ENCODE peak calls at places on chromosome 7, in five cellular contexts. H is SK-N-SH, Z is K562, W is H1, T is GM12892. U is an unnamed sample.

GRCh38 chr7:155813125-155813524 is 862 bp upstream of the SHH start:
- DNase-seq in W (no peak), Z (no peak), H (no peak), T (no peak), U (no peak)

GRCh38 chr7:7761974-7762769 is 43.8 kb upstream of the RPA3 start:
- DNase-seq in H (no peak), T (no peak), W (no peak), Z (no peak), U (no peak)

GRCh38 chr7:16416289-16417282 is 4.8 kb downstream of the CRPPA start:
- DNase-seq in H (no peak), T (no peak), W (no peak), Z (no peak), U (no peak)

GRCh38 chr7:79211724-79212123 is 241.7 kb downstream of the MAGI2 start:
- DNase-seq in W (no peak), H (no peak), T (no peak), Z (no peak), U (no peak)

GRCh38 chr7:129308047-129308446 is 83.2 kb downstream of the AHCYL2 start:
- DNase-seq in Z (no peak), H (no peak), T (no peak), W (no peak), U (no peak)

GRCh38 chr7:122132341-122132740 is 11.7 kb downstream of the AASS start:
- DNase-seq in W (no peak), Z (no peak), H (no peak), T (no peak), U (no peak)

GRCh38 chr7:1516586-1517251 is 12.5 kb upstream of the INTS1 start:
- DNase-seq in T (no peak), H (no peak), Z (no peak), W (no peak), U (no peak)

GRCh38 chr7:27172823-27173411 is 1.2 kb downstream of the HOXA10 start:
- DNase-seq in H (peak), T (no peak), W (no peak), Z (no peak), U (no peak)

GRCh38 chr7:31398815-31399214 is 58.3 kb upstream of the NEUROD6 start:
- DNase-seq in H (no peak), W (no peak), Z (peak), T (no peak), U (no peak)

GRCh38 chr7:158550886-158551452 is 36.7 kb downstream of the PTPRN2 start:
- DNase-seq in W (no peak), Z (peak), T (no peak), H (no peak), U (no peak)

GRCh38 chr7:28174442-28174841 is 6.2 kb downstream of the JAZF1 start:
- DNase-seq in Z (no peak), W (no peak), T (no peak), H (no peak), U (no peak)

GRCh38 chr7:93016085-93016471 is 101.7 kb downstream of the SAMD9 start:
- DNase-seq in Z (no peak), T (no peak), W (no peak), H (no peak), U (no peak)

GRCh38 chr7:64877714-64878610 is 25.1 kb upstream of the ZNF273 start:
- DNase-seq in H (peak), Z (peak), T (peak), W (no peak), U (no peak)

GRCh38 chr7:69645683-69646082 is 47.4 kb downstream of the AUTS2 start:
- DNase-seq in W (peak), Z (no peak), T (no peak), H (no peak), U (no peak)

GRCh38 chr7:85186521-85187241 is at the start of gene SEMA3D:
- DNase-seq in W (peak), Z (peak), T (peak), H (peak), U (peak)

GRCh38 chr7:101814996-101815825 is 2.2 kb upstream of the CUX1 start:
- DNase-seq in Z (peak), W (no peak), H (peak), T (peak), U (no peak)

GRCh38 chr7:94146408-94146807 is 142.3 kb upstream of the BET1 start:
- DNase-seq in H (no peak), T (no peak), Z (no peak), W (no peak), U (no peak)

GRCh38 chr7:15326044-15326644 is 235.7 kb downstream of the AGMO start:
- DNase-seq in W (no peak), H (peak), T (no peak), Z (peak), U (no peak)

GRCh38 chr7:126605056-126605455 is 647.7 kb downstream of the GRM8 start:
- DNase-seq in T (no peak), H (peak), W (no peak), Z (no peak), U (no peak)

GRCh38 chr7:81211617-81212016 is 292.8 kb upstream of the SEMA3C start:
- DNase-seq in Z (no peak), H (no peak), W (no peak), T (no peak), U (no peak)

GRCh38 chr7:97004237-97004930 is 969 bp upstream of the DLX6 start:
- DNase-seq in T (no peak), W (no peak), Z (no peak), H (no peak), U (no peak)

GRCh38 chr7:21099432-21099831 is 312.7 kb upstream of the SP8 start:
- DNase-seq in H (no peak), W (no peak), Z (no peak), T (no peak), U (no peak)

GRCh38 chr7:151987748-151988529 is 31.7 kb downstream of the GALNTL5 start:
- DNase-seq in W (peak), T (no peak), H (no peak), Z (no peak), U (no peak)

GRCh38 chr7:27765856-27766255 is 25.9 kb downstream of the TAX1BP1 start:
- DNase-seq in H (no peak), W (no peak), Z (no peak), T (no peak), U (no peak)

GRCh38 chr7:11970132-11970531 is 138.1 kb upstream of the THSD7A start:
- DNase-seq in W (no peak), Z (no peak), H (no peak), T (no peak), U (no peak)

DNA sequence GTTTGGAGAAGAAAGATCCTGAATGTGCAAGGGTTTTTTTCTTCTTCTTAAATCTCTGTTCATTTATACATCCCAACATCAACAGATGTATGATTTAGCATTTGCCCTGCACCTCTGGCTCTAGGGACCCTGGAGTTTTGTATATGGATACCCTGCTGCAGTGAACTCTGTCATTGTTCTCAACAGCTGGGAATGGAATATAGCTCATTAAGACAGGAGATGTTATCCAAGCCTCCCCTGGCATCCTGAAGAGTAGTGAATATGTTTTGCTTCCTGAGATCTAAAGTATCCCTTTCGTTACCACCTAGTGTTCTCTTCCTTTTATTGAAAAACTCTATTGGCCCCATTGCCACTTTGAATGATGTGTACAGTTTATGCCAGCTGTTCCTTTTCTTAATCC is 275.9 kb downstream of the EXOC4 start:
- DNase-seq in Z (no peak), H (peak), W (no peak), T (no peak), U (no peak)
- TF ChIP-seq TAF1 in Z (no peak), H (no peak), W (no peak), T (no peak), U (no peak)

DNA sequence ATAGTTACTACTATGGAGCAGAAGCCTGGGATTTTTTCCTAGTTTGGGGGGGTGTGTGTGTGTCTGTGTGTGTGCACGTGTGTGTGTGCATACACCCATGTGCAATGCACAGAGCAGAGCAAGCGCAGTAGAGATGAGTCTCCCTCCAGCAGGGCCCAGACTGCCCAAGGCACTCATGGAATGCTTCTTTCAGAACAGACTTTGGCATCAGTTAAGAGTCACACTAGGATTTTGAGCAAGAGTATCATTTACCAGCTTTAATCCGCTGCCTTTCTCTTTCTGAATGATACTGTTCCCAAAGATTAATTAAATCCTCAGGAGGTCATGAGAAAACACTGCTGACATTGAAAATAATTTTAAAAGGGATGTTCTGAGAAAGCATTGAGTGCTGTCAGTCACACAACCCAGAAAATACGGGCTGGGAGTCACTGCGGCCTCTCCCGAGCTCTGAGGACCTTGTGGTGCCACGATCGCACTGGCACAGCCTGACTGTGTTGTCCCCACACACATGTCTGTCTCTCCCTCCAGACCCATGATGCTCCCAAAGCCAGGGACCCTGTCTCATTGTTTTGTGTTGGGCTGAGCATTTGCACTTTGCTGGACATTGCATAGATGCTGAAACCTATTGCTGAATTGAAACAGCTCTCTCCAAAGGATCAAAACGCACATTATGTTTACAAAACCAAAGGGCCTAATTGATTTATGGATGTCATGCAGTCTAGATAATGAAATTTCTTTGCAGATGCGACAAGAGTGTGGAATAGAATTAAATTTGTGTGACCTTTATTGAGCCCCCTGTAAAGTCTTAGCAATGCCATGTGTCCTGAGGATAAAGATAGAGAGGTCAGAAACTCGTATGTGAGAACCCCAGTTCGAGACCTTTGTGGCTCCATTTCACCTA is 54.7 kb upstream of the FIGNL1 start:
- DNase-seq in Z (no peak), T (no peak), H (peak), W (no peak), U (no peak)
- TF ChIP-seq TAF1 in Z (no peak), T (no peak), H (no peak), W (no peak), U (no peak)

GRCh38 chr7:3956949-3957348 is 655.9 kb downstream of the SDK1 start:
- DNase-seq in T (no peak), W (no peak), Z (no peak), H (no peak), U (no peak)

GRCh38 chr7:3957735-3958491 is 656.9 kb downstream of the SDK1 start:
- DNase-seq in W (no peak), H (no peak), Z (no peak), T (no peak), U (no peak)

GRCh38 chr7:3953946-3954345 is 652.9 kb downstream of the SDK1 start:
- DNase-seq in T (no peak), H (no peak), W (no peak), Z (no peak), U (no peak)

GRCh38 chr7:3955026-3955425 is 654.0 kb downstream of the SDK1 start:
- DNase-seq in H (peak), Z (no peak), W (no peak), T (no peak), U (no peak)

GRCh38 chr7:3955751-3956696 is 655.0 kb downstream of the SDK1 start:
- DNase-seq in T (no peak), W (no peak), Z (no peak), H (no peak), U (no peak)
- TF ChIP-seq TAF1 in T (no peak), W (no peak), Z (no peak), H (no peak), U (no peak)

DNA sequence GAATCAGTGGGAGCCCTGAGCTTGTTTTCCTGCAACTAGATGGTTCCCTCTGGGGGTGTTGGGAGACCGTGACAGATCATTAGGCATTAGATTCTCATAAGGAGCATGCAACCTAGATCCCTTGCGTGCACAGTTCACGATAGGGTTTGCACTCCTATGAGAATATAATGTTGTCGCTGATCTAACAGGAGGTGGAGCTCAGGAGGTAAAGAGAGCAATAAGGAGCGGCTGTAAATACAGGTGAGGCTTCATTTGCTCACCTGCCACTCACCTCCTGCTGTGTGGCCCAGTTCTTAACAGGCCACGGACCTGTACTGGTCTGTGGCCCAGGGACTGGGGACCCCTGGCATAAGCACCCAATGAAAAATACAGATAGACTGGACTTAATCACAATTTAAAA is 10.7 kb downstream of the SLC26A3 start:
- DNase-seq in W (no peak), Z (no peak), H (no peak), T (no peak), U (no peak)
- TF ChIP-seq TAF1 in W (no peak), Z (no peak), H (no peak), T (no peak), U (no peak)

GRCh38 chr7:102913846-102914245 is 1.0 kb downstream of the LRRC17 start:
- DNase-seq in Z (no peak), W (no peak), T (no peak), H (no peak), U (no peak)
- TF ChIP-seq TAF1 in Z (no peak), W (no peak), T (no peak), H (no peak), U (no peak)

GRCh38 chr7:116641551-116642153 is 30.3 kb upstream of the MET start:
- DNase-seq in W (no peak), H (no peak), Z (no peak), T (no peak), U (no peak)
- TF ChIP-seq TAF1 in W (no peak), H (no peak), Z (no peak), T (no peak), U (no peak)

GRCh38 chr7:131895541-131896173 is 339.2 kb upstream of the PODXL start:
- DNase-seq in H (no peak), Z (no peak), W (no peak), T (no peak), U (no peak)
- TF ChIP-seq TAF1 in H (peak), Z (no peak), W (no peak), T (no peak), U (no peak)

GRCh38 chr7:150446288-150446938 is 4.0 kb upstream of the GIMAP8 start:
- DNase-seq in H (no peak), T (no peak), W (no peak), Z (no peak), U (no peak)
- TF ChIP-seq TAF1 in H (no peak), T (no peak), W (no peak), Z (no peak), U (no peak)

GRCh38 chr7:118511146-118511545 is 286.6 kb downstream of the ANKRD7 start:
- DNase-seq in W (no peak), T (no peak), H (no peak), Z (no peak), U (no peak)
- TF ChIP-seq TAF1 in W (no peak), T (no peak), H (no peak), Z (no peak), U (no peak)

DNA sequence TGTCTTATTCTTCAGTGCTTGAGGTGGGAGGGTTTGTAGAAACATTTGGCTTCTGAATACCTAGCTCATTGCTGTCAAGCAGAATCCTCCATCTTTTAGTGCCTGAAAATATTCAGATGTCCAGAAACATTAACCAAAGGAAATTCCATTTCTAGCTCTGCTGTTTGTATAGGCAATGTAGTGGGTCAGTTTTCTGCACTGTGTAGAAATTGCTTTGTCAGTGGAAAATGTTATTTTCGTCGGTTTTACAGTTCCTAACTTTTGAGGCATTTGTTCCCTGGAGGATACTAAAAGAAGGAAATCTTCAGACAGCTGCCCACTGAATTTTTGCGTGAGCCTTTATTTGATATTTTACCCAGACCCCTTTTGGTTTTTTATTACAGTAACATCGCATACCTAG is 143.4 kb downstream of the TPST1 start:
- DNase-seq in W (no peak), H (no peak), Z (no peak), T (no peak), U (no peak)
- TF ChIP-seq TAF1 in W (no peak), H (no peak), Z (no peak), T (no peak), U (no peak)